ENCODE peak calls at places on chromosomes 11 and 22, in ten cellular contexts. Y is spleen, G is HCT116, Z is H1, W is HL-60, R is GM23338, L is GM12891, M is stomach, X is transverse colon, T is breast epithelium. K is an unnamed sample.

GRCh38 chr11:3203221-3204043 is 15.2 kb downstream of the MRGPRG start:
- DNase-seq in Y (peak; percentile 63), G (no peak), Z (peak; percentile 29), W (no peak), R (peak; percentile 69), L (no peak), M (no peak), X (no peak), T (no peak), K (no peak)

GRCh38 chr11:2511421-2512369 is 66.9 kb downstream of the KCNQ1 start:
- DNase-seq in Y (peak; percentile 59), G (no peak), Z (no peak), W (peak; percentile 51), R (no peak), L (peak; percentile 15), M (peak; percentile 24), X (peak; percentile 7), T (peak; percentile 17), K (no peak)

GRCh38 chr11:128467610-128468041 is 119.7 kb downstream of the ETS1 start:
- DNase-seq in Y (no peak), G (peak; percentile 86), Z (peak; percentile 15), W (no peak), R (no peak), L (no peak), M (no peak), X (no peak), T (peak; percentile 50), K (no peak)

GRCh38 chr11:94130589-94131362 is 2.1 kb downstream of the PANX1 start:
- DNase-seq in Y (no peak), G (no peak), Z (no peak), W (peak; percentile 43), R (no peak), L (no peak), M (no peak), X (no peak), T (no peak), K (peak; percentile 36)

GRCh38 chr22:44972363-44973083 is 37.3 kb downstream of the PHF21B start:
- DNase-seq in Y (no peak), G (no peak), Z (no peak), W (no peak), R (no peak), L (no peak), M (no peak), X (peak; percentile 28), T (peak; percentile 40), K (no peak)

GRCh38 chr11:61134801-61135257 is 26.4 kb downstream of the VPS37C start:
- DNase-seq in Y (peak; percentile 71), G (no peak), Z (no peak), W (no peak), R (no peak), L (no peak), M (no peak), X (no peak), T (no peak), K (no peak)

GRCh38 chr22:39298194-39298987 is 21.0 kb downstream of the RPL3 start:
- DNase-seq in Y (no peak), G (no peak), Z (no peak), W (no peak), R (no peak), L (no peak), M (no peak), X (no peak), T (peak; percentile 83), K (no peak)

GRCh38 chr11:90493379-90493778 is 270.5 kb upstream of the CHORDC1 start:
- DNase-seq in Y (no peak), G (no peak), Z (no peak), W (no peak), R (peak; percentile 8), L (no peak), M (no peak), X (no peak), T (no peak), K (no peak)

GRCh38 chr11:62671272-62671603 is 235 bp upstream of the UQCC3 start:
- DNase-seq in Y (no peak), G (no peak), Z (peak; percentile 41), W (no peak), R (no peak), L (no peak), M (no peak), X (no peak), T (no peak), K (no peak)

GRCh38 chr11:121553806-121554205 is 101.0 kb upstream of the SORL1-AS1 start:
- DNase-seq in Y (no peak), G (peak; percentile 36), Z (no peak), W (no peak), R (no peak), L (no peak), M (peak; percentile 83), X (peak; percentile 76), T (no peak), K (no peak)

GRCh38 chr11:71946144-71946571 is 17.3 kb downstream of the RNF121 start:
- DNase-seq in Y (no peak), G (no peak), Z (no peak), W (no peak), R (no peak), L (no peak), M (no peak), X (no peak), T (no peak), K (peak; percentile 76)

GRCh38 chr11:17590463-17590862 is 43.4 kb downstream of the OTOG start:
- DNase-seq in Y (no peak), G (no peak), Z (no peak), W (no peak), R (no peak), L (no peak), M (no peak), X (no peak), T (no peak), K (no peak)

GRCh38 chr11:59678118-59678812 is 9.4 kb upstream of the PATL1 start:
- DNase-seq in Y (no peak), G (no peak), Z (no peak), W (no peak), R (no peak), L (no peak), M (no peak), X (no peak), T (no peak), K (no peak)

GRCh38 chr11:17418437-17418836 is 30.0 kb upstream of the KCNJ11 start:
- DNase-seq in Y (no peak), G (no peak), Z (no peak), W (no peak), R (no peak), L (no peak), M (no peak), X (no peak), T (no peak), K (no peak)

DNA sequence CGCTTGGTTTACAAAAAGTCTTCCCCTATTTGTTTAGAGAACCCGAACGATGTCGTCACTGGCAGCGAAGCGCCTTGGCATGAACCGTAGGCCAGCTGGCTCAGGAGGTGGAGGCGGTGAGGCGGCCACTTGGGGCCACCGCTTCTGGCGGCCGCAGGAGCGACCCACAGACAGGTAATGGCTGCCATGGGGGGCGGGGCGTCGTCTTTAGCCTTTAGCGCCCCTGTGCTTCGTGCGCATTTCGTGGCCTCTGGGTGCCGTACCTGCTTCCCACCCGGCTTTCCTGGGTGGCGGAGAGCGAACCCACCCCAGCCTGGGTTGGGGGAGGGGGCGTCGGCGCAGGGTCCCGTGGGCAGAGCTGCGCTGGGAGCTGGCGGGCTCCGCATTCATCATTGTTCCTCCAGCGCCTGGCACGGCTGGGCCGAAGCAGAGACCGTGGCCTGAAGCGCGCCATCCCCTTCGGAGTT is 470 bp upstream of the OSBP2 start:
- DNase-seq in Y (peak; percentile 83), G (peak; percentile 29), Z (peak; percentile 13), W (no peak), R (peak; percentile 82), L (no peak), M (peak; percentile 76), X (peak; percentile 75), T (peak; percentile 60), K (peak; percentile 57)
- TF ChIP-seq POLR2AphosphoS5 in Y (peak; percentile 31), G (peak; percentile 43), Z (no peak), W (no peak), R (no peak), L (no peak), M (no peak), X (no peak), T (no peak), K (peak; percentile 2)

GRCh38 chr11:74276581-74276980 is 34.9 kb downstream of the P4HA3 start:
- DNase-seq in Y (no peak), G (no peak), Z (no peak), W (no peak), R (no peak), L (no peak), M (no peak), X (no peak), T (no peak), K (no peak)
- TF ChIP-seq POLR2AphosphoS5 in Y (no peak), G (no peak), Z (no peak), W (no peak), R (no peak), L (no peak), M (no peak), X (no peak), T (no peak), K (no peak)

GRCh38 chr11:57432714-57433163 is 5.8 kb upstream of the SLC43A3 start:
- DNase-seq in Y (no peak), G (no peak), Z (no peak), W (peak; percentile 47), R (no peak), L (no peak), M (no peak), X (no peak), T (no peak), K (no peak)

GRCh38 chr11:57432017-57432590 is 5.2 kb upstream of the SLC43A3 start:
- DNase-seq in Y (no peak), G (no peak), Z (no peak), W (peak; percentile 76), R (no peak), L (no peak), M (no peak), X (no peak), T (no peak), K (no peak)

GRCh38 chr11:57438345-57439280 is 11.7 kb upstream of the SLC43A3 start:
- DNase-seq in Y (no peak), G (no peak), Z (no peak), W (no peak), R (no peak), L (no peak), M (no peak), X (no peak), T (no peak), K (no peak)

GRCh38 chr11:57436031-57436430 is 9.1 kb upstream of the SLC43A3 start:
- DNase-seq in Y (no peak), G (no peak), Z (no peak), W (no peak), R (no peak), L (no peak), M (no peak), X (no peak), T (no peak), K (no peak)

GRCh38 chr11:57434640-57435546 is 8.0 kb upstream of the SLC43A3 start:
- DNase-seq in Y (no peak), G (no peak), Z (no peak), W (peak; percentile 89), R (no peak), L (no peak), M (no peak), X (no peak), T (peak; percentile 38), K (no peak)
- TF ChIP-seq POLR2AphosphoS5 in Y (no peak), G (no peak), Z (no peak), W (peak; percentile 33), R (no peak), L (no peak), M (peak; percentile 67), X (peak; percentile 32), T (peak; percentile 65), K (no peak)

GRCh38 chr11:65870307-65870658 is 2.3 kb downstream of the EFEMP2 start:
- DNase-seq in Y (peak; percentile 80), G (no peak), Z (no peak), W (no peak), R (no peak), L (no peak), M (no peak), X (no peak), T (no peak), K (no peak)
- TF ChIP-seq POLR2AphosphoS5 in Y (peak; percentile 24), G (no peak), Z (no peak), W (no peak), R (no peak), L (no peak), M (no peak), X (no peak), T (no peak), K (no peak)